ENCODE peak calls at places on chromosomes 2 and 18, in seven cellular contexts. D is heart left ventricle; N is CD8-positive, alpha-beta T cell; U is aorta; X is thoracic aorta; Y is iPS DF 6.9; B is neuronal stem cell. F is an unnamed sample.

GRCh38 chr2:136424112-136424511 is 306.2 kb upstream of the CXCR4 start:
- DNase-seq in B (no peak), D (no peak), X (no peak), N (peak; percentile 34), U (no peak), Y (no peak), F (no peak)

GRCh38 chr18:79690586-79691482 is 11.2 kb downstream of the CTDP1 start:
- DNase-seq in X (no peak), D (no peak), U (no peak), Y (no peak), B (no peak), N (no peak), F (no peak)

GRCh38 chr2:239948100-239948881 is 76.9 kb downstream of the NDUFA10 start:
- DNase-seq in D (no peak), B (no peak), X (no peak), N (no peak), U (peak; percentile 44), Y (no peak), F (peak; percentile 2)

GRCh38 chr18:39455300-39455699 is 1889.7 kb upstream of the CELF4 start:
- DNase-seq in Y (no peak), U (no peak), B (no peak), X (no peak), D (no peak), N (no peak), F (peak; percentile 10)

GRCh38 chr2:143068094-143068890 is 60.9 kb upstream of the ARHGAP15 start:
- DNase-seq in D (no peak), X (no peak), Y (no peak), U (no peak), N (no peak), B (no peak), F (no peak)

GRCh38 chr2:55843992-55844345 is 79.6 kb downstream of the EFEMP1 start:
- DNase-seq in X (no peak), D (no peak), U (no peak), N (no peak), Y (no peak), B (no peak), F (no peak)

GRCh38 chr2:238286551-238286950 is 1.9 kb downstream of the PER2 start:
- DNase-seq in Y (no peak), B (no peak), D (peak; percentile 74), X (peak; percentile 58), U (peak; percentile 88), N (no peak), F (peak; percentile 93)

GRCh38 chr18:35580748-35581534 is 599 bp upstream of the GALNT1 start:
- DNase-seq in Y (no peak), B (peak; percentile 75), U (peak; percentile 87), N (peak; percentile 63), D (peak; percentile 57), X (no peak), F (peak; percentile 56)

GRCh38 chr2:149388120-149388816 is 57.9 kb downstream of the LYPD6 start:
- DNase-seq in B (no peak), N (no peak), U (no peak), X (no peak), Y (peak; percentile 11), D (no peak), F (no peak)

GRCh38 chr2:241905716-241906376 is 36.3 kb downstream of the RTP5 start:
- DNase-seq in D (no peak), X (no peak), B (no peak), N (no peak), Y (no peak), U (peak; percentile 71), F (no peak)

DNA sequence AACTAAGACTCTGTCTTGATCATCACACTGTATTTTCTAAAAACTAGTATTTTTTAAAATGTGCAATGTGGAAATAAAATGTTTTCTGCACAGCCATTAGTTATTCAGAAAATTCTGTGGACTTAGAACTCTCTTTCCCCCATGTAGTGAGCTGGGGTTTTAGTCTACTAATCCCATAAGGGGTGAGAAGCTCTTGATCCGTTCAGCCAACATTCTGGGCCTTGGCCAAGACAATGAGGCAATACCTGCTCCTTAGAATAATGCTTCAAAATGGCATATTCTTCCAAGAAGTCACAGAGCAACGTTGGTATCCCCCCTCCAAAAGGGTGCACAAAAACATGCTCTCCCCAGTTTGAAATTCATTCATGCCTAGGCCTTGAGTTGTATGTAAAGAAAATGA is 4.0 kb downstream of the REEP1 start:
- DNase-seq in X (no peak), Y (no peak), N (no peak), D (no peak), U (no peak), B (no peak), F (no peak)
- H3K27me3 ChIP-seq in X (no peaks in the 10 kb centered on the region), Y (peaks cover 21% of the 10 kb centered on the region), N (peaks cover 9% of the 10 kb centered on the region), D (no peaks in the 10 kb centered on the region), U (no peaks in the 10 kb centered on the region), B (peaks cover 60% of the 10 kb centered on the region), F (peaks cover 5% of the 10 kb centered on the region)

DNA sequence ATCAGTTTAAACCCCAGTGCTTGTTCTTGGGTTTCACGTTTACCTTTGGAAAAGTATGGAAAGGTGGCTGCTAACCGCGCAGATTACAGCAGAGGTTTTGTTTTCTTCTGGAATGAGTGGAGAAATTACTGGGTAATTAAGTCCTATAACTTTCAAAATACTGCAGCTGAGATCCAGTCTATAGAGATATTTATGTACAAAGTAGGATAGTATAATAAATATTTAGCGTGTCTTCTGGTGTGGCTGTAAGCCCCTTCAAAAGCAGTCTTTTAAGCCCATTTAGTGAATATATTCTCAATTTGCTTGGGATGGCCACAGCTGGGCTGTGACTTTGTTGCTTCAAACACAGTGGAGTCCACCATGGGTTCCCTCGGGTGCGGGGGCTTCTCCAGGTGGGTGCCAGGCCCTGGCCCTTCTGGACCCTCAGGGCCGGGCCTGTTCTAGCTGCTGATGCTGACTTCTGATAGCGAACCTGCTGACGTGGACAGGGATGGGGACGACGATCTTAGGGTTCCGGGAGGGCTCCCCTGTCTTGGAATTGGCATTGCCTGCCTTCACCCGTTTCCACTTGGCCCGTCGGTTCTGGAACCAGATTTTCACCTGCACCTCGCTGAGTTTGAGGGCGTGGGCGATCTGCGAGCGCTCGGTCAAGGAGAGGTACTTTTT is 2.6 kb downstream of the GBX2 start:
- DNase-seq in Y (no peak), U (no peak), D (no peak), N (no peak), B (no peak), X (no peak), F (no peak)
- H3K4me3 ChIP-seq in Y (no peak overlapping the region), U (no peak overlapping the region), D (no peak overlapping the region), N (no peak overlapping the region), B (peak overlapping the region; percentile 95), X (peak overlapping the region; percentile 69), F (no peak overlapping the region)

GRCh38 chr2:97724946-97725688 is 11.7 kb downstream of the ZAP70 start:
- DNase-seq in Y (no peak), D (peak; percentile 18), B (no peak), N (no peak), U (peak; percentile 55), X (no peak), F (no peak)

GRCh38 chr2:97722227-97722626 is 8.9 kb downstream of the ZAP70 start:
- DNase-seq in D (no peak), Y (no peak), U (no peak), N (no peak), B (no peak), X (no peak), F (no peak)

GRCh38 chr2:97723156-97724072 is 10.0 kb downstream of the ZAP70 start:
- DNase-seq in X (no peak), Y (no peak), D (peak; percentile 16), N (no peak), U (peak; percentile 47), B (no peak), F (no peak)

GRCh38 chr2:97724501-97724900 is 11.1 kb downstream of the ZAP70 start:
- DNase-seq in D (no peak), N (no peak), X (no peak), Y (no peak), U (peak; percentile 67), B (no peak), F (no peak)

DNA sequence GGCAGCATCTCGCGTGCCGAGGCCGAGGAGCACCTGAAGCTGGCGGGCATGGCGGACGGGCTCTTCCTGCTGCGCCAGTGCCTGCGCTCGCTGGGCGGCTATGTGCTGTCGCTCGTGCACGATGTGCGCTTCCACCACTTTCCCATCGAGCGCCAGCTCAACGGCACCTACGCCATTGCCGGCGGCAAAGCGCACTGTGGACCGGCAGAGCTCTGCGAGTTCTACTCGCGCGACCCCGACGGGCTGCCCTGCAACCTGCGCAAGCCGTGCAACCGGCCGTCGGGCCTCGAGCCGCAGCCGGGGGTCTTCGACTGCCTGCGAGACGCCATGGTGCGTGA is 10.7 kb downstream of the ZAP70 start:
- DNase-seq in U (peak; percentile 71), N (no peak), D (no peak), B (no peak), X (no peak), Y (no peak), F (no peak)
- H3K4me1 ChIP-seq in U (no peaks in the 10 kb centered on the region), N (peaks cover 87% of the 10 kb centered on the region), D (peaks cover 21% of the 10 kb centered on the region), B (no peaks in the 10 kb centered on the region), X (no peaks in the 10 kb centered on the region), Y (no peaks in the 10 kb centered on the region), F (no peaks in the 10 kb centered on the region)

GRCh38 chr2:19850526-19851050 is 51.2 kb downstream of the TTC32 start:
- DNase-seq in Y (no peak), N (no peak), B (no peak), X (no peak), U (no peak), D (no peak), F (no peak)

GRCh38 chr2:19848029-19848750 is 53.6 kb downstream of the TTC32 start:
- DNase-seq in X (no peak), D (no peak), U (no peak), Y (no peak), B (no peak), N (no peak), F (no peak)

GRCh38 chr2:19847486-19847885 is 54.3 kb downstream of the TTC32 start:
- DNase-seq in U (no peak), D (no peak), N (no peak), Y (no peak), X (no peak), B (no peak), F (no peak)

GRCh38 chr2:19850056-19850455 is 51.7 kb downstream of the TTC32 start:
- DNase-seq in X (no peak), Y (no peak), N (no peak), B (no peak), D (no peak), U (no peak), F (no peak)

DNA sequence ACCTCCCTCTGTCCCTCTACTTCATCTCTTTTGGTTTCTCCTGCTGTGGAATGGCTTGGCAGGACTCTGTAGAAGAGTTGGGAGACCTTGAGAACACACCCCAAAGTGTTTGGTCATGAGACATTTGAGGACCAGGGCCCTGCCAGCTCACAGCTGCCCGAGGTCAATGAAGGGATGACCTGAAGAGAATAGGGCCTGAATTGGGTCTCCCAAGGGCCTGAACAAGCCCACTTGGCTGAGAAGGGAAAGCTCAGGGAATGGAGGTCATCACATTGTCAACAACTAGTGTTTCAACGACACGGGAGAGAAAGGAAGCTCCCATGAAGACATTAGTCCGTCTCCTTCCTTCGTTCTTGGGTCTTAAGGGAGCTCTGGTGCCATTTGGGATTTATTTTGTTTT is 52.8 kb downstream of the TTC32 start:
- DNase-seq in Y (no peak), N (no peak), D (no peak), X (no peak), U (no peak), B (no peak), F (no peak)
- H3K27me3 ChIP-seq in Y (no peaks in the 10 kb centered on the region), N (no peaks in the 10 kb centered on the region), D (no peaks in the 10 kb centered on the region), X (no peaks in the 10 kb centered on the region), U (no peaks in the 10 kb centered on the region), B (peaks cover 8% of the 10 kb centered on the region), F (no peaks in the 10 kb centered on the region)

GRCh38 chr18:27921392-27921791 is 255.5 kb downstream of the CDH2 start:
- DNase-seq in Y (no peak), N (no peak), X (no peak), B (no peak), U (no peak), D (no peak), F (no peak)
- H3K4me3 ChIP-seq in Y (no peak overlapping the region), N (no peak overlapping the region), X (no peak overlapping the region), B (no peak overlapping the region), U (no peak overlapping the region), D (no peak overlapping the region), F (no peak overlapping the region)